ENCODE peak calls at places on chromosomes 1 and 21, in five cellular contexts. X is A549, L is GM06990, H is brain microvascular endothelial cell, G is kidney epithelial cell. R is an unnamed sample.

GRCh38 chr1:68600049-68600661 is 103.3 kb upstream of the DEPDC1 start:
- DNase-seq in G (no peak), H (no peak), L (no peak), X (peak), R (peak)

GRCh38 chr1:34754878-34755637 is at the start of gene GJB5:
- DNase-seq in L (no peak), H (no peak), X (no peak), G (no peak), R (no peak)

GRCh38 chr1:58884706-58885661 is 101.1 kb upstream of the JUN start:
- DNase-seq in L (no peak), H (no peak), X (no peak), G (no peak), R (peak)

GRCh38 chr1:80083892-80084291 is 1077.4 kb upstream of the ADGRL4 start:
- DNase-seq in G (no peak), H (no peak), X (peak), L (no peak), R (no peak)

GRCh38 chr1:43913051-43913501 is 20.5 kb upstream of the ARTN start:
- DNase-seq in X (no peak), H (no peak), L (no peak), G (no peak), R (no peak)

GRCh38 chr1:196148367-196148970 is 459.8 kb downstream of the KCNT2 start:
- DNase-seq in L (peak), G (no peak), H (no peak), X (peak), R (peak)

GRCh38 chr1:172219966-172220365 is 200.5 kb upstream of the C1orf105 start:
- DNase-seq in G (no peak), X (no peak), H (no peak), L (no peak), R (no peak)

GRCh38 chr1:245448858-245449534 is 294.2 kb downstream of the KIF26B start:
- DNase-seq in X (no peak), L (no peak), G (no peak), H (no peak), R (no peak)

GRCh38 chr1:43527111-43527878 is 3.4 kb upstream of the PTPRF start:
- DNase-seq in G (no peak), H (no peak), X (no peak), L (no peak), R (no peak)

GRCh38 chr1:228007801-228008341 is 1.1 kb downstream of the WNT3A start:
- DNase-seq in H (no peak), G (no peak), X (no peak), L (no peak), R (no peak)

GRCh38 chr1:183588827-183589226 is 1.4 kb downstream of the NCF2 start:
- DNase-seq in X (no peak), G (no peak), L (no peak), H (no peak), R (no peak)

GRCh38 chr21:41895643-41896493 is 16.7 kb upstream of the PRDM15 start:
- DNase-seq in G (no peak), H (peak), X (no peak), L (no peak), R (peak)

GRCh38 chr1:84653130-84653680 is 37.1 kb downstream of the SSX2IP start:
- DNase-seq in G (no peak), L (no peak), H (peak), X (no peak), R (peak)

GRCh38 chr1:245871881-245872280 is 635.2 kb downstream of the SMYD3 start:
- DNase-seq in H (no peak), X (no peak), L (no peak), G (no peak), R (peak)

GRCh38 chr21:40179167-40179566 is 311.9 kb downstream of the PCP4 start:
- DNase-seq in X (no peak), L (no peak), G (no peak), H (no peak), R (no peak)

GRCh38 chr1:84571150-84571535 is 3.1 kb downstream of the CTBS start:
- DNase-seq in G (no peak), H (peak), L (no peak), X (no peak), R (no peak)

GRCh38 chr21:41425954-41426655 is at the start of gene MX1:
- DNase-seq in G (no peak), X (peak), H (peak), L (peak), R (peak)

GRCh38 chr1:109094377-109094803 is 3.8 kb downstream of the TMEM167B start:
- DNase-seq in H (no peak), G (no peak), X (no peak), L (no peak), R (no peak)

GRCh38 chr1:163561570-163562295 is 240.0 kb downstream of the NUF2 start:
- DNase-seq in H (no peak), X (peak), G (no peak), L (no peak), R (peak)

GRCh38 chr1:44806704-44807363 is at the start of gene DYNLT4:
- DNase-seq in H (no peak), G (no peak), X (no peak), L (no peak), R (no peak)

GRCh38 chr1:59502009-59502691 is 205.3 kb downstream of the FGGY start:
- DNase-seq in X (no peak), G (no peak), H (no peak), L (no peak), R (no peak)

GRCh38 chr1:194355488-194356106 is 1169.2 kb upstream of the B3GALT2 start:
- DNase-seq in L (no peak), G (no peak), X (no peak), H (no peak), R (no peak)

GRCh38 chr1:22861764-22862440 is 110.8 kb downstream of the LACTBL1 start:
- DNase-seq in L (no peak), H (peak), G (peak), X (peak), R (peak)

GRCh38 chr1:205294175-205294913 is 27.2 kb downstream of the NUAK2 start:
- DNase-seq in X (peak), H (peak), L (no peak), G (peak), R (peak)

GRCh38 chr1:145979746-145980435 is 15.4 kb downstream of the POLR3GL start:
- DNase-seq in G (no peak), X (no peak), H (no peak), L (peak), R (no peak)

GRCh38 chr21:33703750-33704606 is 61.7 kb downstream of the ITSN1 start:
- DNase-seq in X (no peak), L (no peak), G (no peak), H (no peak), R (no peak)

DNA sequence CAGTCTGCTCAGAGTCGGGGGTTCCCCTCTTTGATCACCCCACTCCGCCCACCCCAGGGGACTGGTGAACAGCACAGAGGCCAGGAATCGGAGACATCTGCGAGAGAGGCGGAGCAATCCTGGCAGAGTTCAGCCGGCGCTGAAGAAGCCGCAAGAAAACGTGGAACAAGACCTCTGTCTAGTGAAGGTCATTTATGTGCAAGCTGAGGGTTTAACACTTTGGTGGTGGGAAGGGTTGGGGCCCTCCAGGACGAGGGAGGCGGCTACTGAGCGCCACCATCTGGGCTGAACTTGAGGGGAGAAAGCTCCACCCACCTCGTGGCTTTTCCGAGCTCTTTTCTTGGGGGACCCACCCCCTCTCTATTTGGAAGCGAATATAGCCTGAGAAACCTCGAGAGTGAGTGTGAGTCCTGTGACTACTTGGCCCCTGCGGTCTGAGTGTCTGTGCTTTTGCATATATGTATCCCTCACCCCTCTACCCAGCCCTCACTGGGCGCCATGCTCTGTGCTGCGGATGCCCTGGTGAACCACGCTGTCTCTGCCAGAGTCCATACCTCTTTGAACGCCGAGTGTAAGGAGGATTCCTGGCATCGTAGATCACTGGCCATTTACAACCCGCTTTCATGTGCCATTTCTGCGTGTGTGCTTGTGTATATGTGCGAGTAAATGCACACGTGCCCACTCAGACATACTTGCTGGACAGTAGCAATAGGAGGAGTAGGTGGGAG is 1.2 kb upstream of the EPHA10 start:
- DNase-seq in X (peak), G (no peak), H (no peak), L (no peak), R (no peak)
- TF ChIP-seq CTCF in X (peak), G (no peak), H (no peak), L (peak), R (no peak)

DNA sequence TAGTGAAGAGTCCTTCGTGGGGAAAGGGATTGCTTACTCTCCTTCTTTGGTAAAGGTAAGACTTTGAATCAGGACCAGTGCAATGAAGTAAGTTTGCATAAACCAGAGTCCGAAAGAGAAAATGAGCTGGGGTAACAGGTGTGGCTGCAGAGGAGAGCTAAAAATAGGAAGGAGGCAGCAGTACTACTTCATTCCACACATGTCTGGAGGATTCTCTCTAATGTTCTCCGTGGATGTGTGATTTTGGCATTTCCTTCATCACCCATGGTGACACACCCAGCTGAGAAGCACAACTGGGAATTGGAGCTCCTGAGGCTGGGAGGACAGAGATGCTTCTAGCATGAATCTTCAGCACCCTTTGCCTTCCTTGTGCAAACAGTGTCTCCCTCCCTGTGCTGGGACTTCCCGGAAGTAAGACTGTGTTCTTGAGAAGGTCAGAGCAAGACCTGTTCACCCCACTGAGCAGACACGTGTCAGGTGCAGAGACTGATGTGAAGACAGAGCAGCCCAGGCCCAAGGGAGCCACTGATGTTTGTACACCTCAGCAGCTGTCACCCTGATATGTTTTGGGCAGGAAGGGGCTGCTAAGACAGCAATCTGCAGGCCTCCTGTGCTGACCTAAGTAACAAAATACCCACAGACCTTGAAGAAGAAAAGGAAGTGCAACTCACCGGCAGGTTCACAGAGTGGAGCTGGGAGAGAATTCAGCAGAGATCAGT is 13.3 kb downstream of the FCRL1 start:
- DNase-seq in L (peak), G (no peak), X (no peak), H (no peak), R (no peak)
- H3K4me3 ChIP-seq in L (peak), G (no peak), X (no peak), H (no peak), R (no peak)

DNA sequence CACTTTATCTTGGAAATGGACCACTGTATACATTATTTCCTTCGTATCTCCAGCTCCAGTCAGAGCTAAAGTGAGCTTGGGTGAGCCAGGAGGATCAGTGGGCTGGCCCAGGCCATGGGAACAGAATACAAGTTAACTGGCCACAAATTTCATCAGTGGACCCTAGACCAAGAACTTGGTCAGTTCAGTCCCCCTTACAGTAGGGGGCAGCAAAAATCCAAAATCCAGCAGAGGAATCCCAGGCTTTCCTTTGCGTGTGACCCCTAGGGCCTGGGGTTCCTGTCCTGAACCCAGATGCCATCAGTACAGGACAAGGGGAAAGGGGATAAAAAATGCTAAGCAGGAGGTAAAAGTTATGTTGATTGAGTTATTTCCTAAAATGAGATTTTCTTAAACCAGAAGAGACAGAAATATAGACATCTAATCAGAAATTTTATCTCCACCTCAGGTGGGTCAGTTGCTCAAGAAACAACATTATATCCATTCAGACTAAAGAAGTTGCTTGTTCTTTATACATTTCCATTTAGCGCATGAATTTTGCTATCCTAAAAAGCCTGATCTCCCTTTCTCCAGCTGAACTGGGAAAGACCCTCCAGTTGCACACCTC is 24.1 kb upstream of the LCE5A start:
- DNase-seq in H (no peak), G (no peak), X (peak), L (no peak), R (no peak)
- TF ChIP-seq CTCF in H (peak), G (peak), X (peak), L (peak), R (peak)

GRCh38 chr1:209583408-209583807 is at the start of gene CAMK1G:
- DNase-seq in L (no peak), H (peak), X (no peak), G (peak), R (peak)
- H3K4me3 ChIP-seq in L (no peak), H (peak), X (no peak), G (peak), R (no peak)

GRCh38 chr1:198825254-198825653 is 186.4 kb downstream of the PTPRC start:
- DNase-seq in L (no peak), H (no peak), G (no peak), X (no peak), R (no peak)

GRCh38 chr1:198830397-198830796 is 191.6 kb downstream of the PTPRC start:
- DNase-seq in L (peak), X (no peak), H (no peak), G (peak), R (no peak)

GRCh38 chr1:198833706-198834497 is 195.1 kb downstream of the PTPRC start:
- DNase-seq in H (no peak), X (no peak), L (no peak), G (no peak), R (no peak)

GRCh38 chr1:198829356-198829755 is 190.5 kb downstream of the PTPRC start:
- DNase-seq in L (no peak), G (no peak), X (no peak), H (no peak), R (no peak)

GRCh38 chr1:198829948-198830347 is 191.1 kb downstream of the PTPRC start:
- DNase-seq in G (no peak), H (no peak), L (no peak), X (peak), R (peak)
- TF ChIP-seq CTCF in G (peak), H (peak), L (peak), X (no peak), R (peak)

R was measured in cardiac fibroblast.